ENCODE peak calls at places on chromosomes 11 and 22, in six cellular contexts. G, E, U, J, F and K are unnamed samples.

GRCh38 chr11:28860898-28861297 is 752.7 kb downstream of the METTL15 start:
- DNase-seq in J (no peak), F (no peak), U (no peak), E (peak; percentile 92), G (peak; percentile 29), K (no peak)

GRCh38 chr11:125464266-125464662 is 31.8 kb downstream of the FEZ1 start:
- DNase-seq in U (no peak), J (no peak), G (peak; percentile 53), F (no peak), E (peak; percentile 41), K (no peak)

GRCh38 chr11:12802418-12803085 is 128.3 kb downstream of the TEAD1 start:
- DNase-seq in E (peak; percentile 92), F (no peak), G (peak; percentile 96), U (no peak), J (no peak), K (peak; percentile 69)

GRCh38 chr11:19419813-19420212 is 179.1 kb upstream of the E2F8 start:
- DNase-seq in F (no peak), U (no peak), E (peak; percentile 88), J (no peak), G (peak; percentile 62), K (no peak)

GRCh38 chr11:112520293-112520692 is 259.6 kb upstream of the PLET1 start:
- DNase-seq in G (no peak), J (no peak), E (no peak), U (no peak), F (no peak), K (no peak)

GRCh38 chr11:134556186-134556585 is 144.1 kb upstream of the B3GAT1 start:
- DNase-seq in U (no peak), G (no peak), F (no peak), J (peak; percentile 54), E (no peak), K (no peak)

GRCh38 chr11:32830413-32830738 is 649 bp downstream of the PRRG4 start:
- DNase-seq in J (no peak), E (peak; percentile 6), U (no peak), G (peak; percentile 49), F (no peak), K (no peak)

GRCh38 chr22:19848298-19849224 is 6.1 kb downstream of the GNB1L start:
- DNase-seq in U (no peak), G (peak; percentile 61), E (no peak), J (no peak), F (no peak), K (no peak)

GRCh38 chr22:25013634-25014033 is 61.1 kb downstream of the KIAA1671 start:
- DNase-seq in F (no peak), E (no peak), G (peak; percentile 40), U (no peak), J (no peak), K (no peak)

GRCh38 chr11:130789241-130789640 is 127.0 kb downstream of the SNX19 start:
- DNase-seq in E (no peak), G (no peak), F (no peak), U (no peak), J (no peak), K (no peak)

GRCh38 chr11:1485504-1485885 is 1.1 kb downstream of the MOB2 start:
- DNase-seq in E (no peak), G (no peak), F (no peak), U (peak; percentile 11), J (no peak), K (no peak)

GRCh38 chr11:68446046-68446725 is 14.4 kb upstream of the PPP6R3 start:
- DNase-seq in F (no peak), E (no peak), G (no peak), J (no peak), U (no peak), K (no peak)

GRCh38 chr11:7673724-7674434 is 579 bp upstream of the CYB5R2 start:
- DNase-seq in G (no peak), J (peak; percentile 92), F (peak; percentile 35), U (no peak), E (peak; percentile 51), K (no peak)

GRCh38 chr22:31361743-31362142 is 15.6 kb upstream of the PATZ1 start:
- DNase-seq in G (no peak), F (no peak), J (no peak), E (no peak), U (no peak), K (no peak)

GRCh38 chr11:67369801-67370284 is 3.6 kb downstream of the CLCF1 start:
- DNase-seq in E (peak; percentile 56), J (no peak), G (no peak), F (no peak), U (no peak), K (no peak)

GRCh38 chr22:29947410-29948387 is 64.7 kb downstream of the MTMR3 start:
- DNase-seq in J (no peak), E (peak; percentile 37), G (no peak), U (no peak), F (no peak), K (no peak)

GRCh38 chr11:32118025-32118974 is 27.4 kb downstream of the RCN1 start:
- DNase-seq in E (peak; percentile 76), G (no peak), U (no peak), F (no peak), J (no peak), K (no peak)

GRCh38 chr22:36528795-36529718 is at the start of gene EIF3D:
- DNase-seq in G (peak; percentile 84), J (peak; percentile 100), F (peak; percentile 100), E (peak; percentile 100), U (peak; percentile 99), K (peak; percentile 94)

GRCh38 chr22:17436981-17437410 is 67.7 kb downstream of the CECR2 start:
- DNase-seq in U (no peak), G (no peak), F (no peak), J (no peak), E (no peak), K (peak; percentile 61)

GRCh38 chr11:12818333-12819015 is 144.3 kb downstream of the TEAD1 start:
- DNase-seq in U (no peak), J (no peak), F (no peak), G (peak; percentile 76), E (peak; percentile 95), K (no peak)

GRCh38 chr11:132177106-132177505 is 806.7 kb downstream of the NTM start:
- DNase-seq in F (no peak), U (no peak), J (no peak), G (peak; percentile 10), E (peak; percentile 51), K (no peak)

GRCh38 chr11:12139144-12139881 is 28.9 kb downstream of the MICAL2 start:
- DNase-seq in J (no peak), G (no peak), U (no peak), F (no peak), E (peak; percentile 82), K (no peak)

GRCh38 chr11:95705485-95706124 is 84.0 kb downstream of the FAM76B start:
- DNase-seq in J (peak; percentile 97), E (peak; percentile 83), G (peak; percentile 62), F (peak; percentile 39), U (peak; percentile 84), K (peak; percentile 30)

GRCh38 chr11:18379201-18379600 is 15.2 kb upstream of the LDHA start:
- DNase-seq in F (no peak), J (no peak), G (no peak), E (no peak), U (no peak), K (no peak)

GRCh38 chr11:124961972-124962609 is 8.1 kb downstream of the CCDC15 start:
- DNase-seq in F (peak; percentile 44), E (peak; percentile 80), G (peak; percentile 76), J (no peak), U (no peak), K (peak; percentile 41)

GRCh38 chr22:37906364-37907008 is 389 bp downstream of the MICALL1 start:
- DNase-seq in E (no peak), J (no peak), F (peak; percentile 52), U (peak; percentile 21), G (no peak), K (no peak)

GRCh38 chr11:128226106-128226716 is 361.1 kb downstream of the ETS1 start:
- DNase-seq in G (no peak), E (no peak), J (no peak), U (peak; percentile 30), F (no peak), K (no peak)

GRCh38 chr11:46106530-46107407 is 14.5 kb downstream of the PHF21A start:
- DNase-seq in U (no peak), E (no peak), F (no peak), J (no peak), G (no peak), K (peak; percentile 27)

GRCh38 chr11:120945042-120945441 is 78.9 kb upstream of the TBCEL start:
- DNase-seq in G (no peak), E (no peak), J (no peak), U (no peak), F (no peak), K (no peak)

GRCh38 chr11:128862913-128863660 is 4.0 kb downstream of the KCNJ1 start:
- DNase-seq in E (peak; percentile 61), U (no peak), F (no peak), J (no peak), G (peak; percentile 25), K (no peak)

GRCh38 chr22:20607157-20607907 is 99.9 kb downstream of the MED15 start:
- DNase-seq in G (no peak), F (no peak), E (no peak), U (no peak), J (no peak), K (no peak)